ENCODE peak calls at places on chromosomes 13 and 19, in five cellular contexts. Z, L, N, W and A are unnamed samples.

GRCh38 chr19:40719414-40719894 is 2.5 kb downstream of the ITPKC start:
- DNase-seq in Z (no peak), W (no peak), L (no peak), N (no peak), A (no peak)

GRCh38 chr13:35838356-35838755 is 292.8 kb downstream of the DCLK1 start:
- DNase-seq in W (no peak), L (peak; percentile 85), Z (no peak), N (peak; percentile 48), A (no peak)

GRCh38 chr13:104422668-104423067 is 1356.5 kb upstream of the SLC10A2 start:
- DNase-seq in N (no peak), L (no peak), W (no peak), Z (no peak), A (no peak)

GRCh38 chr19:22619371-22619770 is 14.8 kb upstream of the ZNF492 start:
- DNase-seq in L (no peak), W (no peak), N (no peak), Z (no peak), A (no peak)

GRCh38 chr19:33604651-33605050 is 17.1 kb upstream of the CHST8 start:
- DNase-seq in N (no peak), Z (no peak), L (no peak), W (no peak), A (no peak)

GRCh38 chr13:43132228-43132627 is 108.8 kb downstream of the DNAJC15 start:
- DNase-seq in N (peak; percentile 55), W (no peak), Z (peak; percentile 38), L (peak; percentile 64), A (peak; percentile 47)

GRCh38 chr19:11405846-11406643 is 13.1 kb downstream of the RGL3 start:
- DNase-seq in N (no peak), Z (no peak), W (no peak), L (no peak), A (peak; percentile 56)

GRCh38 chr13:59447031-59447430 is 716.7 kb downstream of the DIAPH3 start:
- DNase-seq in L (no peak), N (no peak), Z (no peak), W (no peak), A (no peak)

GRCh38 chr19:16587031-16588023 is 15.1 kb upstream of the SLC35E1 start:
- DNase-seq in N (no peak), W (no peak), Z (no peak), L (peak; percentile 55), A (no peak)

GRCh38 chr19:5547881-5548280 is 19.9 kb downstream of the TINCR start:
- DNase-seq in N (peak; percentile 74), Z (peak; percentile 47), L (peak; percentile 59), W (no peak), A (peak; percentile 49)

GRCh38 chr19:34313188-34313587 is 51.8 kb upstream of the GPI start:
- DNase-seq in W (no peak), L (peak; percentile 85), Z (no peak), N (no peak), A (no peak)